ENCODE peak calls at places on chromosomes 12 and 14, in eight cellular contexts. X is GM04503, G is stromal cell of bone marrow, M is fibroblast of lung, A is iPS-NIHi11, J is NCI-H748 treated with DMSO at 0.1 percent for 48 hours, C is transverse colon, L is cardiac septum. I is an unnamed sample.

GRCh38 chr12:56469007-56469930 is 891 bp downstream of the SPRYD4 start:
- DNase-seq in X (no peak), L (no peak), J (no peak), C (peak; percentile 44), M (no peak), G (no peak), A (no peak), I (no peak)

GRCh38 chr12:124607681-124608425 is 40.4 kb upstream of the NCOR2 start:
- DNase-seq in A (no peak), M (no peak), J (no peak), L (no peak), C (no peak), X (no peak), G (no peak), I (no peak)

GRCh38 chr14:34931206-34931605 is 51.6 kb upstream of the SRP54 start:
- DNase-seq in M (no peak), C (peak; percentile 20), G (no peak), A (no peak), J (no peak), X (no peak), L (no peak), I (no peak)

GRCh38 chr14:59398841-59399240 is 66.3 kb downstream of the GPR135 start:
- DNase-seq in M (no peak), C (no peak), A (no peak), L (no peak), X (no peak), G (no peak), J (no peak), I (no peak)

GRCh38 chr14:22613736-22614239 is 15.7 kb downstream of the ABHD4 start:
- DNase-seq in G (no peak), J (no peak), M (no peak), C (no peak), L (no peak), A (no peak), X (no peak), I (no peak)

GRCh38 chr14:63605041-63605532 is 36.6 kb downstream of the WDR89 start:
- DNase-seq in G (no peak), J (no peak), L (no peak), A (no peak), M (peak; percentile 5), X (no peak), C (peak; percentile 62), I (no peak)

GRCh38 chr14:61526405-61527312 is 168.7 kb upstream of the HIF1A start:
- DNase-seq in M (no peak), J (no peak), G (no peak), C (no peak), L (no peak), A (no peak), X (no peak), I (no peak)

GRCh38 chr12:117365072-117365616 is 3.7 kb upstream of the NOS1 start:
- DNase-seq in G (no peak), M (no peak), C (no peak), A (no peak), L (peak; percentile 63), X (no peak), J (peak; percentile 17), I (no peak)

GRCh38 chr12:72282721-72283120 is 10.6 kb downstream of the TRHDE start:
- DNase-seq in L (no peak), G (no peak), M (peak; percentile 71), C (no peak), A (no peak), J (no peak), X (no peak), I (no peak)

GRCh38 chr12:42135264-42135814 is 9.3 kb downstream of the GXYLT1 start:
- DNase-seq in J (no peak), M (peak; percentile 86), G (peak; percentile 71), A (no peak), L (no peak), X (peak; percentile 59), C (no peak), I (peak; percentile 52)

GRCh38 chr12:122558721-122559641 is 31.9 kb downstream of the KNTC1 start:
- DNase-seq in M (no peak), A (no peak), C (no peak), J (no peak), L (no peak), G (no peak), X (no peak), I (no peak)

GRCh38 chr14:68789002-68789797 is 3.7 kb downstream of the ZFP36L1 start:
- DNase-seq in X (no peak), M (peak; percentile 81), A (peak; percentile 47), L (peak; percentile 90), G (no peak), C (peak; percentile 91), J (peak; percentile 69), I (peak; percentile 91)

I was measured in astrocyte of the hippocampus.